ENCODE peak calls at places on chromosomes 13 and 19, in four cellular contexts. T, F, L and W are unnamed samples.

GRCh38 chr19:4976412-4977298 is 7.7 kb downstream of the KDM4B start:
- DNase-seq in F (peak; percentile 74), L (peak; percentile 45), T (peak; percentile 98), W (peak; percentile 98)

GRCh38 chr13:109274188-109274821 is 512.1 kb downstream of the IRS2 start:
- DNase-seq in T (peak; percentile 72), F (no peak), L (no peak), W (peak; percentile 85)

GRCh38 chr19:5074830-5075394 is 106.0 kb downstream of the KDM4B start:
- DNase-seq in T (no peak), F (no peak), L (no peak), W (no peak)

GRCh38 chr19:2722541-2723344 is 1.6 kb upstream of the DIRAS1 start:
- DNase-seq in F (no peak), T (peak; percentile 74), L (peak; percentile 32), W (peak; percentile 79)

GRCh38 chr13:67139551-67139950 is 90.6 kb downstream of the PCDH9 start:
- DNase-seq in T (no peak), F (no peak), L (no peak), W (no peak)

GRCh38 chr19:37931941-37932655 is 25.1 kb downstream of the SIPA1L3 start:
- DNase-seq in F (no peak), L (peak; percentile 89), T (peak; percentile 78), W (peak; percentile 58)

GRCh38 chr13:114077938-114078335 is 54.5 kb downstream of the RASA3 start:
- DNase-seq in L (no peak), F (peak; percentile 9), T (peak; percentile 40), W (peak; percentile 80)

GRCh38 chr13:110913322-110913721 is 1.5 kb downstream of the ANKRD10 start:
- DNase-seq in T (peak; percentile 26), L (peak; percentile 80), F (no peak), W (no peak)

GRCh38 chr13:46796129-46796514 is 839 bp downstream of the ESD start:
- DNase-seq in T (no peak), F (no peak), L (no peak), W (no peak)

GRCh38 chr19:29687244-29687896 is 22.1 kb downstream of the PLEKHF1 start:
- DNase-seq in F (no peak), T (peak; percentile 98), L (no peak), W (peak; percentile 99)

GRCh38 chr13:76936736-76937135 is 11.6 kb upstream of the ACOD1 start:
- DNase-seq in F (no peak), L (no peak), T (no peak), W (peak; percentile 29)

GRCh38 chr13:35485451-35485850 is 9.0 kb upstream of the MAB21L1 start:
- DNase-seq in T (no peak), L (no peak), F (no peak), W (no peak)

GRCh38 chr13:25067054-25067453 is 28.9 kb upstream of the PABPC3 start:
- DNase-seq in T (no peak), F (no peak), L (no peak), W (no peak)

GRCh38 chr19:41904118-41904870 is 21.3 kb downstream of the ARHGEF1 start:
- DNase-seq in L (peak; percentile 93), T (no peak), F (no peak), W (no peak)

GRCh38 chr13:40776681-40777165 is 5.7 kb upstream of the MRPS31 start:
- DNase-seq in F (no peak), T (peak; percentile 55), L (no peak), W (peak; percentile 31)

GRCh38 chr13:112876305-112877000 is 92.6 kb upstream of the MCF2L start:
- DNase-seq in L (no peak), F (no peak), T (no peak), W (no peak)

GRCh38 chr13:111282997-111283396 is 37.4 kb upstream of the TEX29 start:
- DNase-seq in F (no peak), T (no peak), L (no peak), W (no peak)

GRCh38 chr19:2726904-2727639 is 5.9 kb upstream of the DIRAS1 start:
- DNase-seq in F (no peak), L (no peak), T (no peak), W (no peak)

GRCh38 chr13:44142911-44143665 is 230.5 kb upstream of the SERP2 start:
- DNase-seq in T (peak; percentile 49), F (no peak), L (no peak), W (no peak)

GRCh38 chr19:38733241-38733492 is 11.1 kb downstream of the CAPN12 start:
- DNase-seq in F (no peak), L (peak; percentile 31), T (no peak), W (no peak)

GRCh38 chr13:23515116-23515515 is 55.1 kb upstream of the TNFRSF19 start:
- DNase-seq in T (no peak), L (no peak), F (no peak), W (no peak)

GRCh38 chr13:73894995-73895571 is 239.1 kb downstream of the KLF12 start:
- DNase-seq in T (no peak), L (no peak), F (no peak), W (no peak)

GRCh38 chr19:2578911-2579677 is 103.2 kb downstream of the GADD45B start:
- DNase-seq in F (peak; percentile 88), T (peak; percentile 89), L (peak; percentile 88), W (peak; percentile 93)

GRCh38 chr19:58513694-58514563 is 2.1 kb upstream of the SLC27A5 start:
- DNase-seq in F (peak; percentile 64), L (peak; percentile 93), T (peak; percentile 68), W (peak; percentile 84)

GRCh38 chr13:33275916-33276315 is 9.6 kb downstream of the STARD13 start:
- DNase-seq in T (peak; percentile 76), F (no peak), L (no peak), W (peak; percentile 89)
- TF ChIP-seq CTCF in T (no peak), F (no peak), L (no peak), W (no peak)

GRCh38 chr19:10651821-10652220 is 2.3 kb upstream of the ILF3 start:
- DNase-seq in L (no peak), F (no peak), T (no peak), W (no peak)

GRCh38 chr19:10653732-10654609 is at the start of gene ILF3:
- DNase-seq in T (peak; percentile 100), L (peak; percentile 99), F (peak; percentile 100), W (peak; percentile 100)

GRCh38 chr19:10654610-10655456 is 687 bp downstream of the ILF3 start:
- DNase-seq in F (no peak), L (peak; percentile 52), T (no peak), W (peak; percentile 24)

GRCh38 chr19:10653482-10653731 is 739 bp upstream of the ILF3 start:
- DNase-seq in T (no peak), F (no peak), L (no peak), W (no peak)

GRCh38 chr19:10655457-10656312 is 1.5 kb downstream of the ILF3 start:
- DNase-seq in L (peak; percentile 42), F (no peak), T (peak; percentile 44), W (peak; percentile 57)
- TF ChIP-seq CTCF in L (no peak), F (no peak), T (peak; percentile 17), W (peak; percentile 10)

DNA sequence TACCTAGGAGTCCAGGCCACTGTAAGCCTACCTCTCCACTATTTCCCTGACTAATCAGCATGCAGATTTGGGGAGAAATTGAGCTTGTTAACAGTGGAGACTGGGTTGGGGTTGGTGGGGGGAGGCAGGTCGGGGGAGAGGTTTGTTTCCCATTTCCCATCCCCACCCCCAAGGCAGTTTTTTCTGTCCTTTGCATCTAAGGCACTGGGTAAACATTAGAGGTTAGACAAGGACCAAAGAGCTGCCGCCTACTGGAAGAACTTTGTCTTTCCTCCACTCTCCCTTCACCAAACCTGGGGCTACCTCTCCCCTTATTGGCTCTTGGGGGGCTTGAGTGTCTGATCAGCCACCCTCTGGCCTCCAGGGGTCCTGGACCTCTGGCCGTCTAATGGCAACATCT is 953 bp downstream of the KCNN4 start:
- DNase-seq in F (no peak), L (peak; percentile 71), T (no peak), W (no peak)
- TF ChIP-seq CTCF in F (no peak), L (peak; percentile 16), T (no peak), W (no peak)

GRCh38 chr19:16820056-16820455 is 9.1 kb upstream of the SIN3B start:
- DNase-seq in F (no peak), L (no peak), T (no peak), W (no peak)
- TF ChIP-seq CTCF in F (no peak), L (no peak), T (no peak), W (no peak)

GRCh38 chr19:52690395-52691214 is 44.2 kb downstream of the ZNF611 start:
- DNase-seq in L (peak; percentile 97), F (peak; percentile 90), T (peak; percentile 93), W (peak; percentile 95)
- TF ChIP-seq CTCF in L (no peak), F (peak; percentile 45), T (no peak), W (no peak)

GRCh38 chr19:15911599-15912237 is 13.8 kb upstream of the CYP4F2 start:
- DNase-seq in T (no peak), F (no peak), L (no peak), W (no peak)
- TF ChIP-seq CTCF in T (no peak), F (no peak), L (no peak), W (no peak)